ENCODE peak calls at places on chromosome 9, in nine cellular contexts. O, C, G, D, A, N, I, R and Q are unnamed samples.
A peak's percentile ranks its signal among the peaks of the same experiment; 100 is the strongest.

GRCh38 chr9:81162361-81162760 is 527.0 kb downstream of the TLE1 start:
- DNase-seq in C (no peak), N (no peak), D (no peak), G (no peak), I (no peak), O (no peak), A (no peak), R (no peak), Q (no peak)

GRCh38 chr9:16119861-16120641 is 567.2 kb downstream of the CCDC171 start:
- DNase-seq in D (no peak), O (no peak), R (no peak), N (no peak), A (no peak), G (no peak), C (peak; percentile 64), I (no peak), Q (no peak)

GRCh38 chr9:87427851-87428506 is 69.7 kb upstream of the DAPK1 start:
- DNase-seq in C (no peak), I (no peak), R (no peak), O (peak; percentile 7), N (no peak), G (no peak), A (no peak), D (no peak), Q (no peak)

GRCh38 chr9:90881648-90882047 is 80.0 kb downstream of the SYK start:
- DNase-seq in N (no peak), I (no peak), R (no peak), O (no peak), A (no peak), C (no peak), D (no peak), G (no peak), Q (peak; percentile 75)

GRCh38 chr9:92716557-92716956 is 46.6 kb upstream of the IPPK start:
- DNase-seq in G (peak; percentile 74), A (peak; percentile 78), C (peak; percentile 21), O (peak; percentile 15), N (peak; percentile 53), I (peak; percentile 47), R (peak; percentile 59), D (peak; percentile 75), Q (peak; percentile 79)

GRCh38 chr9:98796364-98797101 is at the start of gene ANKS6:
- DNase-seq in I (peak; percentile 33), R (peak; percentile 75), N (peak; percentile 72), O (no peak), D (no peak), G (peak; percentile 91), A (peak; percentile 89), C (peak; percentile 65), Q (peak; percentile 79)

GRCh38 chr9:111798786-111799185 is 4.0 kb upstream of the SHOC1 start:
- DNase-seq in N (no peak), D (no peak), I (no peak), C (peak; percentile 85), O (no peak), G (no peak), A (no peak), R (no peak), Q (no peak)

GRCh38 chr9:77454668-77455067 is 193.5 kb downstream of the GNA14 start:
- DNase-seq in R (no peak), O (no peak), D (no peak), N (no peak), C (peak; percentile 64), I (no peak), A (no peak), G (no peak), Q (no peak)

GRCh38 chr9:129462360-129462759 is 158.5 kb downstream of the C9orf50 start:
- DNase-seq in I (no peak), A (no peak), G (no peak), R (no peak), N (no peak), C (no peak), O (no peak), D (no peak), Q (no peak)

GRCh38 chr9:129458155-129458661 is 162.7 kb downstream of the C9orf50 start:
- DNase-seq in D (no peak), C (no peak), O (no peak), G (peak; percentile 60), I (peak; percentile 51), A (no peak), R (no peak), N (no peak), Q (peak; percentile 72)

GRCh38 chr9:129458663-129459549 is 162.0 kb downstream of the C9orf50 start:
- DNase-seq in A (peak; percentile 75), G (peak; percentile 86), R (peak; percentile 80), D (no peak), C (no peak), I (no peak), O (no peak), N (no peak), Q (peak; percentile 61)

GRCh38 chr9:129459550-129460322 is 161.2 kb downstream of the C9orf50 start:
- DNase-seq in G (no peak), O (no peak), A (no peak), D (no peak), I (no peak), C (no peak), R (no peak), N (no peak), Q (no peak)

GRCh38 chr9:129460323-129461261 is 160.3 kb downstream of the C9orf50 start:
- DNase-seq in N (peak; percentile 97), A (peak; percentile 97), D (peak; percentile 96), O (peak; percentile 90), G (peak; percentile 97), C (peak; percentile 98), R (peak; percentile 98), I (peak; percentile 94), Q (peak; percentile 97)
- TF ChIP-seq POLR2A in N (peak; percentile 95), A (peak; percentile 89), D (peak; percentile 20), O (no peak), G (no peak), C (peak; percentile 90), R (peak; percentile 79), I (peak; percentile 58), Q (peak; percentile 28)

DNA sequence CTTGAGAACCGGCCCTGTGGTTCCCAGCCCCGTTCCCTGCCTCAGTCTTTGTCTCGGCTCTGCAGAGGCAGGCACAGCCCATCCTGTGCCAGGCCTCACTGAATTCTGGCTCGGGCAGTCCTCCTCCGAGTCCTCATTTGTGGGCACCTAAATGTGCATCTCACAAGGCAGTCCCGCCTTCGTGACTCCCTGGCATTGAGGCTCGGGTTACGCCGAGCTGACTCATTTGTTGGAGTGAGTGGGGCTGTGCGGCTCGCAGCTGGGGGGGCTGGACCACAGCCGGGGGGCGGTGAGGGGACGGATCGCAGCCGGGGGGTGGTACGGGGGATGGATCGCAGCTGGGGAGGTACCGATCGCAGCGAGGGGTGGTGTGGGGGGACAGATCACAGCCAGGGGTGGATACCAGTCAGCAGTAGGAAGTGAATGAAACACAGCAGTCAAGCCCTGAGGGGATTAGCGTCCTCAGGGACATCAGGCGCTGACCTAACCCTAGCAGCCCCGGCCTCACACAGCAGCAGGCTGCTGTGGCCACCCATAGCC is 72.2 kb downstream of the PSMB7 start:
- DNase-seq in O (no peak), G (no peak), C (peak; percentile 94), N (peak; percentile 34), I (no peak), D (no peak), R (peak; percentile 51), A (peak; percentile 83), Q (no peak)
- H3K4me3 ChIP-seq in O (no peak overlapping the region), G (peak overlapping the region; percentile 3), C (no peak overlapping the region), N (no peak overlapping the region), I (no peak overlapping the region), D (peak overlapping the region; percentile 46), R (no peak overlapping the region), A (no peak overlapping the region), Q (no peak overlapping the region)

GRCh38 chr9:132877447-132877817 is 652 bp downstream of the AK8 start:
- DNase-seq in N (no peak), D (no peak), A (no peak), O (no peak), C (no peak), G (no peak), I (no peak), R (no peak), Q (no peak)

GRCh38 chr9:132879443-132880310 is 979 bp downstream of the SPACA9 start:
- DNase-seq in D (no peak), A (no peak), I (no peak), C (no peak), G (no peak), R (no peak), N (no peak), O (no peak), Q (no peak)

GRCh38 chr9:132878695-132879064 is at the start of gene SPACA9:
- DNase-seq in A (peak; percentile 76), R (peak; percentile 74), D (peak; percentile 73), C (peak; percentile 11), G (peak; percentile 62), O (peak; percentile 10), I (no peak), N (peak; percentile 45), Q (peak; percentile 27)

GRCh38 chr9:132876849-132877248 is 1.2 kb downstream of the AK8 start:
- DNase-seq in C (no peak), G (no peak), I (no peak), D (no peak), N (no peak), O (no peak), R (no peak), A (no peak), Q (no peak)

GRCh38 chr9:132877818-132878694 is at the start of gene AK8:
- DNase-seq in D (peak; percentile 70), N (peak; percentile 52), G (peak; percentile 78), C (peak; percentile 66), O (peak; percentile 48), I (peak; percentile 23), A (peak; percentile 86), R (peak; percentile 67), Q (peak; percentile 82)
- TF ChIP-seq POLR2A in D (no peak), N (no peak), G (no peak), C (peak; percentile 69), O (peak; percentile 43), I (no peak), A (peak; percentile 46), R (no peak), Q (no peak)

GRCh38 chr9:72128526-72128925 is 20.7 kb upstream of the GDA start:
- DNase-seq in G (no peak), C (no peak), R (no peak), D (no peak), N (no peak), O (no peak), A (no peak), I (no peak), Q (no peak)
- H3K4me3 ChIP-seq in G (no peak overlapping the region), C (no peak overlapping the region), R (no peak overlapping the region), D (no peak overlapping the region), N (no peak overlapping the region), O (no peak overlapping the region), A (no peak overlapping the region), I (no peak overlapping the region), Q (no peak overlapping the region)

GRCh38 chr9:89661956-89662717 is 57.3 kb downstream of the GADD45G start:
- DNase-seq in G (peak; percentile 99), C (peak; percentile 86), O (peak; percentile 35), A (peak; percentile 98), D (peak; percentile 99), I (peak; percentile 75), R (peak; percentile 98), N (peak; percentile 96), Q (peak; percentile 98)
- TF ChIP-seq POLR2A in G (no peak), C (no peak), O (no peak), A (no peak), D (no peak), I (no peak), R (no peak), N (no peak), Q (peak; percentile 35)